ENCODE peak calls at places on chromosomes 13 and 19, in four cellular contexts. Q is CMK, B is Peyer's patch, G is smooth muscle cell of the brain vasculature. U is an unnamed sample.

GRCh38 chr13:84684804-84685203 is 802.5 kb upstream of the SLITRK1 start:
- DNase-seq in B (no peak), G (no peak), Q (no peak), U (no peak)

GRCh38 chr13:74026753-74027152 is 107.5 kb downstream of the KLF12 start:
- DNase-seq in B (no peak), G (peak; percentile 18), Q (no peak), U (no peak)

GRCh38 chr13:83223546-83223945 is 658.7 kb downstream of the SLITRK1 start:
- DNase-seq in G (no peak), B (no peak), Q (no peak), U (no peak)

GRCh38 chr13:80131204-80131603 is 209.7 kb downstream of the SPRY2 start:
- DNase-seq in B (peak; percentile 68), G (no peak), Q (no peak), U (peak; percentile 86)

GRCh38 chr19:10420444-10421239 is at the start of gene PDE4A:
- DNase-seq in Q (no peak), B (no peak), G (no peak), U (no peak)

GRCh38 chr13:100547805-100548204 is 40.8 kb downstream of the GGACT start:
- DNase-seq in Q (no peak), B (no peak), G (no peak), U (peak; percentile 81)

GRCh38 chr19:11435833-11436313 is 438 bp downstream of the PRKCSH start:
- DNase-seq in Q (peak; percentile 30), G (no peak), B (peak; percentile 63), U (no peak)

GRCh38 chr13:112887151-112887550 is 81.9 kb upstream of the MCF2L start:
- DNase-seq in B (no peak), Q (no peak), G (no peak), U (no peak)

GRCh38 chr13:31046711-31047279 is 114.3 kb downstream of the TEX26 start:
- DNase-seq in B (peak; percentile 64), G (no peak), Q (no peak), U (no peak)

GRCh38 chr13:93225610-93226009 is 997 bp upstream of the GPC6 start:
- DNase-seq in G (no peak), B (no peak), Q (no peak), U (no peak)

GRCh38 chr19:821228-821975 is at the start of gene PLPPR3:
- DNase-seq in B (no peak), Q (no peak), G (no peak), U (no peak)

GRCh38 chr13:111179908-111180756 is 65.0 kb downstream of the ARHGEF7 start:
- DNase-seq in G (no peak), Q (no peak), B (no peak), U (no peak)

GRCh38 chr13:29140277-29140676 is 320.1 kb downstream of the MTUS2 start:
- DNase-seq in G (no peak), B (no peak), Q (no peak), U (no peak)

GRCh38 chr19:29299416-29300380 is 86.7 kb upstream of the UQCRFS1 start:
- DNase-seq in Q (no peak), G (no peak), B (no peak), U (no peak)

GRCh38 chr13:73556902-73557301 is 498.1 kb downstream of the KLF5 start:
- DNase-seq in G (no peak), B (no peak), Q (no peak), U (no peak)

GRCh38 chr19:31589109-31589508 is 239.9 kb upstream of the TSHZ3 start:
- DNase-seq in G (no peak), Q (no peak), B (no peak), U (no peak)

GRCh38 chr13:34682406-34682805 is 259.7 kb upstream of the NBEA start:
- DNase-seq in G (no peak), Q (no peak), B (no peak), U (no peak)

GRCh38 chr19:3983936-3984583 is 1.2 kb downstream of the EEF2 start:
- DNase-seq in G (no peak), B (peak; percentile 85), Q (no peak), U (peak; percentile 93)

U was measured in left lobe of liver.